ENCODE peak calls at places on chromosomes 7 and 10, in six cellular contexts. One of them, this sample, is unnamed.

GRCh38 chr7:148163246-148163645 is 427.3 kb upstream of the C7orf33 start:
- DNase-seq in WTC11: no peak
- DNase-seq in GM12878: no peak
- DNase-seq in H1: no peak
- DNase-seq in HepG2: no peak
- DNase-seq in GM23338: no peak
- DNase-seq in this sample: no peak

GRCh38 chr7:50202052-50202555 is 102.4 kb upstream of the IKZF1 start:
- DNase-seq in WTC11: no peak
- DNase-seq in GM12878: no peak
- DNase-seq in H1: no peak
- DNase-seq in HepG2: peak; percentile 76
- DNase-seq in GM23338: no peak
- DNase-seq in this sample: peak; percentile 35

GRCh38 chr10:62037166-62037831 is 135.8 kb downstream of the ARID5B start:
- DNase-seq in WTC11: no peak
- DNase-seq in GM12878: no peak
- DNase-seq in H1: no peak
- DNase-seq in HepG2: peak; percentile 79
- DNase-seq in GM23338: no peak
- DNase-seq in this sample: no peak

GRCh38 chr10:125638555-125638954 is 44.4 kb downstream of the TEX36 start:
- DNase-seq in WTC11: no peak
- DNase-seq in GM12878: no peak
- DNase-seq in H1: no peak
- DNase-seq in HepG2: no peak
- DNase-seq in GM23338: no peak
- DNase-seq in this sample: no peak

GRCh38 chr10:13270877-13271551 is 28.9 kb downstream of the PHYH start:
- DNase-seq in WTC11: no peak
- DNase-seq in GM12878: no peak
- DNase-seq in H1: no peak
- DNase-seq in HepG2: no peak
- DNase-seq in GM23338: no peak
- DNase-seq in this sample: peak; percentile 20

GRCh38 chr10:48792687-48793096 is 108.0 kb downstream of the WDFY4 start:
- DNase-seq in WTC11: no peak
- DNase-seq in GM12878: no peak
- DNase-seq in H1: no peak
- DNase-seq in HepG2: no peak
- DNase-seq in GM23338: no peak
- DNase-seq in this sample: no peak

GRCh38 chr7:91941450-91941849 is 788 bp downstream of the AKAP9 start:
- DNase-seq in WTC11: no peak
- DNase-seq in GM12878: no peak
- DNase-seq in H1: no peak
- DNase-seq in HepG2: peak; percentile 57
- DNase-seq in GM23338: peak; percentile 52
- DNase-seq in this sample: peak; percentile 30

GRCh38 chr10:70381491-70382421 is 669 bp downstream of the LRRC20 start:
- DNase-seq in WTC11: peak; percentile 62
- DNase-seq in GM12878: no peak
- DNase-seq in H1: peak; percentile 89
- DNase-seq in HepG2: no peak
- DNase-seq in GM23338: peak; percentile 75
- DNase-seq in this sample: peak; percentile 49

DNA sequence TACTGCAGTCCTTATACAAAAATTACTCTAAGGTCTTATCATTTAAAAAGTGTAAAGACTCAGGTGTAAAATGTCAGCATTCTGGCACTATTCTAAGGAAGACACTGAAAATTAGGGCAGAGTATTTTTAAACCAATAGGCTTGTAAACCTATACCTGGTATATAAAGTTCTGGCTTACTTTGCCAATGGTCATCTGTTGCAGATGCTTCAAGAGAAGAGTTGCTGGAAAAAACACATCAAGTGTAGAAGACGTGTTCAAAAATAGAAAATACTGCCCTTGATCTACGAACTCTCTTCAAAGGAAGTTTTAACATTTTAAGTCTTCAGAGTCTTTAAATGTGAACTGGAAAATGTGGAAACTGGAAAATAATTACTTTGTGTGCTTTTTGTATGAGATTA is 23.9 kb downstream of the NT5C3A start:
- DNase-seq in WTC11: no peak
- DNase-seq in GM12878: no peak
- DNase-seq in H1: no peak
- DNase-seq in HepG2: no peak
- DNase-seq in GM23338: no peak
- DNase-seq in this sample: no peak
- TF ChIP-seq CREB1 in WTC11: no peak
- TF ChIP-seq CREB1 in GM12878: no peak
- TF ChIP-seq CREB1 in H1: no peak
- TF ChIP-seq CREB1 in HepG2: no peak
- TF ChIP-seq CREB1 in GM23338: no peak
- TF ChIP-seq CREB1 in this sample: no peak

DNA sequence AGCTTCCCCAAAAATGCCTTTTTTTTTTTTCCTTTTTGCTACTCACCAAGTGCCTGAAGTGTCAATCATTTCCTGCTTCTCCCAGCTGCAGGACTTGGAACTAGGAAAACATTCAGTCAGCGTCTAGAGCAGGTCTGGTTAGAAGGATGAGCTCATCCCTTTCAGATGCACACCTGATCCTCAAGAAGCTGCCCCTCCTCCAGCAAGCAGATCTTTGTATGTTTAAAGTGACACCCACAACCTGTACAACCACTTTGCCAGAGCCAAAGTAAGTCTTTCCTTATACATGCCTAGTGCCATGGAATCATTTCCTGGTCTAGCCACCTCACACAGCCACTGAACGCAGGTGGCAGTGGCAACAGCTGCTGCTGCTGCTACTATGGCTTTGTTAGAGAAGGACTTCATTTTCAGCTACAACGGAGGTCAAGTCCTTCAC is 10.4 kb upstream of the USP54 start:
- DNase-seq in WTC11: no peak
- DNase-seq in GM12878: no peak
- DNase-seq in H1: no peak
- DNase-seq in HepG2: no peak
- DNase-seq in GM23338: peak; percentile 49
- DNase-seq in this sample: no peak
- TF ChIP-seq CREB1 in WTC11: no peak
- TF ChIP-seq CREB1 in GM12878: no peak
- TF ChIP-seq CREB1 in H1: no peak
- TF ChIP-seq CREB1 in HepG2: no peak
- TF ChIP-seq CREB1 in GM23338: no peak
- TF ChIP-seq CREB1 in this sample: no peak

DNA sequence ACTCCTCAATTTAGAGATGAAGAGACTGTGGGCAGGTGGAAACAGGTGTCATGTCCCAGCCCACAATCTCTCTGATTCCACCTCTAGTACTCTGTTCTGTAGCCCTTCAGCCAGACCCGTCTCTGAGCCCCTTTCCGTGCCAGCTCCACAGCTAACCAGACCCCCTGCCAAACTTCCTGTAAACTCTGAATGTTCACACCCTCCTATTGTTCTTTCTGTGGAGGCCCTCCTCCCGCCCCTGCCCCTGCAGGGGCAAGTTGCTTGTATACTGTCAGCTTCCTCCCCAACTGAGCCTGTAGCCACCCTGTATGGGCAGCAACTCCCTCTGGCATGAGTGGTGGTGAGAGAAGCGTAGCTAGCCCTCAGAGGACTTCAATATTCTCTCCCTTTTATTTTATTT is 520.7 kb downstream of the SORCS3 start:
- DNase-seq in WTC11: no peak
- DNase-seq in GM12878: no peak
- DNase-seq in H1: no peak
- DNase-seq in HepG2: no peak
- DNase-seq in GM23338: peak; percentile 3
- DNase-seq in this sample: no peak
- TF ChIP-seq CREB1 in WTC11: no peak
- TF ChIP-seq CREB1 in GM12878: no peak
- TF ChIP-seq CREB1 in H1: no peak
- TF ChIP-seq CREB1 in HepG2: no peak
- TF ChIP-seq CREB1 in GM23338: no peak
- TF ChIP-seq CREB1 in this sample: no peak

GRCh38 chr10:113044015-113044755 is 94.1 kb downstream of the TCF7L2 start:
- DNase-seq in WTC11: no peak
- DNase-seq in GM12878: no peak
- DNase-seq in H1: no peak
- DNase-seq in HepG2: no peak
- DNase-seq in GM23338: no peak
- DNase-seq in this sample: no peak

GRCh38 chr10:113038985-113039384 is 88.9 kb downstream of the TCF7L2 start:
- DNase-seq in WTC11: no peak
- DNase-seq in GM12878: no peak
- DNase-seq in H1: no peak
- DNase-seq in HepG2: no peak
- DNase-seq in GM23338: no peak
- DNase-seq in this sample: no peak

GRCh38 chr10:113041841-113042745 is 92.0 kb downstream of the TCF7L2 start:
- DNase-seq in WTC11: no peak
- DNase-seq in GM12878: no peak
- DNase-seq in H1: no peak
- DNase-seq in HepG2: no peak
- DNase-seq in GM23338: no peak
- DNase-seq in this sample: no peak

GRCh38 chr10:113042961-113043360 is 92.9 kb downstream of the TCF7L2 start:
- DNase-seq in WTC11: no peak
- DNase-seq in GM12878: no peak
- DNase-seq in H1: no peak
- DNase-seq in HepG2: no peak
- DNase-seq in GM23338: no peak
- DNase-seq in this sample: no peak

DNA sequence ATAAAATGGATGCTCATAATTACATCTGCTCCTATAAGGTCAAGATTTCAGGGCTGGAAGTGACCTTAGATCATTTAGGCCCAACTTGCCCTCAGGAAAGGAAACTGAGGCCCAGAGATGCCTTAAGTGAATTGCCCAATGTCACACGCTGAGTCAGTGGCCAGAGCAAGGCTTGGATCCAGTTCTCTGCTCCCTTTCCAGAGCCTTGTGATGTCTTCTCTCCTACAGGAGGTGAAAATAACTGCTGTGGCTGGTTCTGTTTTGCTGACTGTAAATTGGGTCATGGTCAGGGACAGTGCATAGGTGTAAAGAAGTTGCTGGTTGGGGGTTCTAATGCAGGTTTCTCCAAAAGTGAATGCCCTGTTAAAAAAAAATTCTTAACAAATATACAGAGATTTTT is 91.3 kb downstream of the TCF7L2 start:
- DNase-seq in WTC11: no peak
- DNase-seq in GM12878: no peak
- DNase-seq in H1: no peak
- DNase-seq in HepG2: no peak
- DNase-seq in GM23338: no peak
- DNase-seq in this sample: no peak
- TF ChIP-seq CREB1 in WTC11: no peak
- TF ChIP-seq CREB1 in GM12878: no peak
- TF ChIP-seq CREB1 in H1: no peak
- TF ChIP-seq CREB1 in HepG2: no peak
- TF ChIP-seq CREB1 in GM23338: no peak
- TF ChIP-seq CREB1 in this sample: no peak

DNA sequence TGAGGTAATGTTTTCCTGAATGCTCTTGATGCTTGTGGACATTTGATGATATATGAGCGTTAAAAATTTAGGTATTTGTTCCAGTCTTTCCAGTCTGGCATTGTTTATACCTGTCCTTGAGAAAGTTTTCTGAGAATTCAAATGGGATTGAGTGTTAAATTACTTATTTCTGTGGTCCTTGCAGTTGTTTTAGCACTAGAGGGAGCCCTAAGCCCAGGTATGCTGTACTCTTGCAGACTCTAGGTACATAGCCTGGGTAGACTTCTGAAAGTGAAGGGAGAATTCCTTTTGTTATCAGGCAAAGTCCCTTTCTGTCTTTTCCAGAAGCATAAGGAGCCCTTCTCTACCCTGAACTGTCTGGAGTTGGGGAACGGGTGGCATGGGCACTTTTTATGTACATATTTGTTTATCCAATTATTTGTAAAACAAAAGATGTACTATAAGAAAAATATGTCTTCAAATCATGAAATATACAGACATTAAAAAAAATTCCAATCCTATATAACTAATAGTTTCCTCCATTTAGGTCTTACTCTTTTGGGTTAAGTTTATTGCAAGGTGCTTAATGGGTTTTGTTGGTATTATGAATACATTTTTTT is 262.1 kb downstream of the ATRNL1 start:
- DNase-seq in WTC11: peak; percentile 46
- DNase-seq in GM12878: peak; percentile 15
- DNase-seq in H1: peak; percentile 49
- DNase-seq in HepG2: peak; percentile 63
- DNase-seq in GM23338: peak; percentile 92
- DNase-seq in this sample: peak; percentile 40
- TF ChIP-seq CREB1 in WTC11: no peak
- TF ChIP-seq CREB1 in GM12878: no peak
- TF ChIP-seq CREB1 in H1: no peak
- TF ChIP-seq CREB1 in HepG2: no peak
- TF ChIP-seq CREB1 in GM23338: no peak
- TF ChIP-seq CREB1 in this sample: no peak

GRCh38 chr10:60733189-60733815 is 45.0 kb upstream of the CDK1 start:
- DNase-seq in WTC11: peak; percentile 80
- DNase-seq in GM12878: no peak
- DNase-seq in H1: peak; percentile 81
- DNase-seq in HepG2: no peak
- DNase-seq in GM23338: peak; percentile 88
- DNase-seq in this sample: peak; percentile 20
- TF ChIP-seq CREB1 in WTC11: no peak
- TF ChIP-seq CREB1 in GM12878: no peak
- TF ChIP-seq CREB1 in H1: no peak
- TF ChIP-seq CREB1 in HepG2: no peak
- TF ChIP-seq CREB1 in GM23338: no peak
- TF ChIP-seq CREB1 in this sample: no peak

DNA sequence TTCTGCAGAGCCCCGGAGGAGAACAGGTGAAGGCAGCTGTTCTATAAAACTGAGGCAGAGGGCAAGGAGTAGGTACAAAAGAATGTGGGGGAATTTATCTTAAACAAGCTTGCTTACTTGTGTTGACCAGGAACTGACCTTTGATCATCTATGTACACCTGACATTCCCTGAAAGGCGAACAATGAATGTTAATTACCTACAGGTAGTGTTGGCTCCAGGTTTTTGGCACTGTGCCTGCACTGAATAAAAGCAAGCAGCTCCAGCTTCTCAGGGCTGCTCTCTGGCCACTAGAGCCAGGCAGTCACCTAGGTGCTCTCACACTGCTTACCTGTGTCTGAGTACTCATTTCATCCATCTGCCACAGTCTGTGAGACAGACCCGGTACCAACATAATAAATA is 87.0 kb downstream of the RAPGEF5 start:
- DNase-seq in WTC11: no peak
- DNase-seq in GM12878: no peak
- DNase-seq in H1: no peak
- DNase-seq in HepG2: peak; percentile 45
- DNase-seq in GM23338: no peak
- DNase-seq in this sample: no peak
- TF ChIP-seq CREB1 in WTC11: no peak
- TF ChIP-seq CREB1 in GM12878: no peak
- TF ChIP-seq CREB1 in H1: no peak
- TF ChIP-seq CREB1 in HepG2: no peak
- TF ChIP-seq CREB1 in GM23338: no peak
- TF ChIP-seq CREB1 in this sample: no peak

DNA sequence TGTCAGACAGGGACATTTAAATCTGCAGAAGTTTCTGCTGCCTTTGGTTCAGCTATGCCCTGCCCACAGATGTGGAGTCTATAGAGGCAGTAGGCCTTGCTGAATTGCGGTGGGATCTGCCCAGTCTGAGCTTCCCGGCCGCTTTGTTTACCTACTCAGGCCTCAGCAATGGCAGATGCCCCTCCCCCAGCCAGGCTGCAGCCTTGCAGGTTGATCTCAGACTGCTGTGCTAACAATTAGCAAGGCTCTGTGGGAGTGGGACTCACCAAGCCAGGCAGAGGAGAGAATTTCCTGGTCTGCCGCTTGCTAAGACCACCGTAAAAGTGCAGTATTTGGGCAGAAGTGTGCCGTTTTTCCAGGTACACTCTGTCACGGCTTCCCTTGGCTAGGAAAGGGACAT is 28.2 kb upstream of the VWDE start:
- DNase-seq in WTC11: peak; percentile 49
- DNase-seq in GM12878: no peak
- DNase-seq in H1: no peak
- DNase-seq in HepG2: peak; percentile 3
- DNase-seq in GM23338: peak; percentile 22
- DNase-seq in this sample: no peak
- TF ChIP-seq CREB1 in WTC11: no peak
- TF ChIP-seq CREB1 in GM12878: no peak
- TF ChIP-seq CREB1 in H1: no peak
- TF ChIP-seq CREB1 in HepG2: no peak
- TF ChIP-seq CREB1 in GM23338: no peak
- TF ChIP-seq CREB1 in this sample: no peak

This sample was measured in K562.